ENCODE peak calls at places on chromosomes 3 and 15, in five cellular contexts. Y, I, G, S and R are unnamed samples.

GRCh38 chr3:192434186-192434585 is 293.2 kb downstream of the FGF12 start:
- DNase-seq in G (no peak), Y (no peak), I (no peak), S (no peak), R (no peak)

GRCh38 chr3:146845361-146845760 is 240.2 kb upstream of the PLSCR5 start:
- DNase-seq in I (no peak), S (no peak), Y (no peak), G (no peak), R (no peak)

GRCh38 chr3:140863481-140864084 is 78.1 kb upstream of the SLC25A36 start:
- DNase-seq in S (peak; percentile 69), I (peak; percentile 46), Y (peak; percentile 8), G (peak; percentile 20), R (no peak)

GRCh38 chr3:135125171-135125801 is 330.2 kb downstream of the EPHB1 start:
- DNase-seq in I (no peak), G (peak; percentile 25), Y (no peak), S (no peak), R (no peak)

GRCh38 chr15:67146875-67147381 is 81.5 kb downstream of the SMAD3 start:
- DNase-seq in Y (peak; percentile 22), I (peak; percentile 76), G (no peak), S (peak; percentile 81), R (no peak)

GRCh38 chr3:130480736-130481135 is 36.2 kb upstream of the COL6A6 start:
- DNase-seq in G (peak; percentile 9), I (peak; percentile 41), Y (no peak), S (no peak), R (no peak)

GRCh38 chr15:43877371-43877770 is 50.6 kb downstream of the WDR76 start:
- DNase-seq in Y (no peak), S (no peak), I (no peak), G (no peak), R (no peak)

GRCh38 chr3:131535596-131535995 is 32.8 kb upstream of the MRPL3 start:
- DNase-seq in S (no peak), G (peak; percentile 55), I (peak; percentile 27), Y (no peak), R (no peak)

GRCh38 chr15:76418352-76419140 is 82.0 kb downstream of the ISL2 start:
- DNase-seq in S (no peak), Y (no peak), I (no peak), G (no peak), R (no peak)

GRCh38 chr15:60918234-60918964 is 310.7 kb downstream of the RORA start:
- DNase-seq in I (no peak), Y (no peak), S (peak; percentile 80), G (no peak), R (no peak)

GRCh38 chr3:190301591-190301990 is 20.7 kb downstream of the CLDN1 start:
- DNase-seq in I (no peak), G (no peak), S (no peak), Y (no peak), R (no peak)

GRCh38 chr3:82163907-82164520 is 402.6 kb upstream of the GBE1 start:
- DNase-seq in Y (no peak), I (no peak), G (no peak), S (no peak), R (no peak)

GRCh38 chr15:99014803-99015676 is 7.4 kb upstream of the PGPEP1L start:
- DNase-seq in I (peak; percentile 26), Y (peak; percentile 30), S (peak; percentile 70), G (no peak), R (no peak)

GRCh38 chr3:161336661-161337060 is 34.7 kb downstream of the SPTSSB start:
- DNase-seq in I (no peak), Y (no peak), G (no peak), S (no peak), R (no peak)

GRCh38 chr15:72229076-72229946 is 1.7 kb downstream of the PKM start:
- DNase-seq in S (peak; percentile 50), G (no peak), I (peak; percentile 68), Y (peak; percentile 39), R (no peak)

GRCh38 chr3:71339049-71339448 is 244.5 kb downstream of the FOXP1 start:
- DNase-seq in I (no peak), G (no peak), S (no peak), Y (no peak), R (no peak)

GRCh38 chr15:43408789-43409188 is 37.9 kb downstream of the TUBGCP4 start:
- DNase-seq in S (no peak), I (no peak), G (no peak), Y (no peak), R (no peak)

GRCh38 chr15:57591822-57592367 is at the start of gene MYZAP:
- DNase-seq in I (no peak), Y (peak; percentile 53), G (no peak), S (peak; percentile 79), R (no peak)

GRCh38 chr3:33636125-33636855 is 81.8 kb downstream of the CLASP2 start:
- DNase-seq in I (peak; percentile 58), G (peak; percentile 29), S (no peak), Y (no peak), R (no peak)

GRCh38 chr15:26179906-26180305 is 316.8 kb upstream of the ATP10A start:
- DNase-seq in G (no peak), Y (no peak), S (no peak), I (no peak), R (no peak)

GRCh38 chr3:191331443-191331842 is 1.1 kb upstream of the UTS2B start:
- DNase-seq in S (no peak), G (no peak), I (no peak), Y (no peak), R (no peak)

GRCh38 chr15:25693321-25694237 is 169.5 kb downstream of the ATP10A start:
- DNase-seq in S (no peak), G (no peak), I (peak; percentile 23), Y (peak; percentile 26), R (no peak)

GRCh38 chr15:39153058-39153457 is 427.8 kb upstream of the THBS1 start:
- DNase-seq in I (no peak), Y (no peak), G (no peak), S (no peak), R (no peak)

GRCh38 chr3:181432992-181433391 is 278.7 kb upstream of the SOX2 start:
- DNase-seq in Y (no peak), I (no peak), G (no peak), S (no peak), R (no peak)

GRCh38 chr3:196186661-196187573 is 24.3 kb downstream of the ZDHHC19 start:
- DNase-seq in I (no peak), G (no peak), Y (no peak), S (no peak), R (no peak)

GRCh38 chr3:21158801-21159564 is 592.0 kb downstream of the ZNF385D start:
- DNase-seq in S (no peak), Y (no peak), I (no peak), G (peak; percentile 58), R (no peak)